ENCODE peak calls at places on chromosomes 11 and 22, in six cellular contexts. One of them, this sample, is unnamed.

GRCh38 chr22:19085233-19086043 is 36.8 kb downstream of the DGCR2 start:
- DNase-seq in NCI-H1092 treated with DMSO at 0.1 percent for 48 hours: peak
- DNase-seq in T-helper 22 cell: no peak
- DNase-seq in NCI-H1694 treated with DMSO at 0.1 percent for 48 hours: peak
- DNase-seq in cardiac septum: no peak
- DNase-seq in astrocyte of the spinal cord: peak
- DNase-seq in this sample: no peak

GRCh38 chr22:43990044-43990443 is 34.1 kb upstream of the PARVB start:
- DNase-seq in NCI-H1092 treated with DMSO at 0.1 percent for 48 hours: no peak
- DNase-seq in NCI-H1694 treated with DMSO at 0.1 percent for 48 hours: no peak
- DNase-seq in cardiac septum: no peak
- DNase-seq in T-helper 22 cell: no peak
- DNase-seq in astrocyte of the spinal cord: no peak
- DNase-seq in this sample: no peak

GRCh38 chr22:19431641-19432091 is at the start of gene HIRA:
- DNase-seq in astrocyte of the spinal cord: peak
- DNase-seq in T-helper 22 cell: peak
- DNase-seq in NCI-H1092 treated with DMSO at 0.1 percent for 48 hours: peak
- DNase-seq in cardiac septum: peak
- DNase-seq in NCI-H1694 treated with DMSO at 0.1 percent for 48 hours: peak
- DNase-seq in this sample: peak

GRCh38 chr22:27372364-27372763 is 429.2 kb downstream of the MN1 start:
- DNase-seq in T-helper 22 cell: no peak
- DNase-seq in astrocyte of the spinal cord: no peak
- DNase-seq in NCI-H1092 treated with DMSO at 0.1 percent for 48 hours: no peak
- DNase-seq in cardiac septum: no peak
- DNase-seq in NCI-H1694 treated with DMSO at 0.1 percent for 48 hours: no peak
- DNase-seq in this sample: no peak

GRCh38 chr11:103222801-103223200 is 113.6 kb downstream of the DYNC2H1 start:
- DNase-seq in astrocyte of the spinal cord: peak
- DNase-seq in NCI-H1694 treated with DMSO at 0.1 percent for 48 hours: no peak
- DNase-seq in cardiac septum: no peak
- DNase-seq in NCI-H1092 treated with DMSO at 0.1 percent for 48 hours: no peak
- DNase-seq in T-helper 22 cell: no peak
- DNase-seq in this sample: no peak

GRCh38 chr22:29030618-29031235 is 30.9 kb downstream of the C22orf31 start:
- DNase-seq in NCI-H1694 treated with DMSO at 0.1 percent for 48 hours: no peak
- DNase-seq in NCI-H1092 treated with DMSO at 0.1 percent for 48 hours: peak
- DNase-seq in astrocyte of the spinal cord: peak
- DNase-seq in T-helper 22 cell: no peak
- DNase-seq in cardiac septum: peak
- DNase-seq in this sample: no peak

GRCh38 chr11:15937601-15938361 is 418.6 kb downstream of the SOX6 start:
- DNase-seq in NCI-H1694 treated with DMSO at 0.1 percent for 48 hours: no peak
- DNase-seq in astrocyte of the spinal cord: no peak
- DNase-seq in cardiac septum: no peak
- DNase-seq in T-helper 22 cell: no peak
- DNase-seq in NCI-H1092 treated with DMSO at 0.1 percent for 48 hours: no peak
- DNase-seq in this sample: no peak

GRCh38 chr22:24725736-24726135 is 48.8 kb downstream of the PIWIL3 start:
- DNase-seq in NCI-H1694 treated with DMSO at 0.1 percent for 48 hours: no peak
- DNase-seq in astrocyte of the spinal cord: no peak
- DNase-seq in NCI-H1092 treated with DMSO at 0.1 percent for 48 hours: no peak
- DNase-seq in cardiac septum: no peak
- DNase-seq in T-helper 22 cell: no peak
- DNase-seq in this sample: no peak

GRCh38 chr11:119134389-119134978 is 13.1 kb downstream of the HINFP start:
- DNase-seq in NCI-H1694 treated with DMSO at 0.1 percent for 48 hours: no peak
- DNase-seq in T-helper 22 cell: no peak
- DNase-seq in astrocyte of the spinal cord: no peak
- DNase-seq in NCI-H1092 treated with DMSO at 0.1 percent for 48 hours: no peak
- DNase-seq in cardiac septum: no peak
- DNase-seq in this sample: no peak

GRCh38 chr11:75445315-75445953 is 12.4 kb upstream of the KLHL35 start:
- DNase-seq in T-helper 22 cell: peak
- DNase-seq in astrocyte of the spinal cord: peak
- DNase-seq in NCI-H1694 treated with DMSO at 0.1 percent for 48 hours: no peak
- DNase-seq in cardiac septum: peak
- DNase-seq in NCI-H1092 treated with DMSO at 0.1 percent for 48 hours: peak
- DNase-seq in this sample: peak

GRCh38 chr11:94049351-94049750 is 28.2 kb downstream of the HEPHL1 start:
- DNase-seq in astrocyte of the spinal cord: no peak
- DNase-seq in T-helper 22 cell: no peak
- DNase-seq in NCI-H1092 treated with DMSO at 0.1 percent for 48 hours: peak
- DNase-seq in NCI-H1694 treated with DMSO at 0.1 percent for 48 hours: no peak
- DNase-seq in cardiac septum: no peak
- DNase-seq in this sample: no peak

GRCh38 chr11:60762851-60763691 is 6.4 kb downstream of the MS4A15 start:
- DNase-seq in NCI-H1694 treated with DMSO at 0.1 percent for 48 hours: no peak
- DNase-seq in cardiac septum: peak
- DNase-seq in astrocyte of the spinal cord: no peak
- DNase-seq in NCI-H1092 treated with DMSO at 0.1 percent for 48 hours: peak
- DNase-seq in T-helper 22 cell: no peak
- DNase-seq in this sample: no peak

GRCh38 chr11:73344191-73344607 is 32.0 kb upstream of the RELT start:
- DNase-seq in NCI-H1694 treated with DMSO at 0.1 percent for 48 hours: no peak
- DNase-seq in astrocyte of the spinal cord: no peak
- DNase-seq in NCI-H1092 treated with DMSO at 0.1 percent for 48 hours: peak
- DNase-seq in T-helper 22 cell: no peak
- DNase-seq in cardiac septum: peak
- DNase-seq in this sample: no peak

GRCh38 chr11:91085985-91086384 is 863.1 kb upstream of the CHORDC1 start:
- DNase-seq in astrocyte of the spinal cord: no peak
- DNase-seq in T-helper 22 cell: no peak
- DNase-seq in cardiac septum: no peak
- DNase-seq in NCI-H1694 treated with DMSO at 0.1 percent for 48 hours: no peak
- DNase-seq in NCI-H1092 treated with DMSO at 0.1 percent for 48 hours: no peak
- DNase-seq in this sample: no peak